ENCODE peak calls at places on chromosomes 6 and 20, in seven cellular contexts. T is stimulated activated CD4-positive, alpha-beta T cell treated with anti-CD3 and anti-CD28 coated beads, Interleukin-4, amount 100 ng/mL, for 48 hours; C is A172; G is NCI-H2081; J is D341Med; Z is kidney tubule cell; H is NCI-H1105. I is an unnamed sample.

GRCh38 chr20:63085087-63085861 is 78.5 kb upstream of the BHLHE23 start:
- DNase-seq in G (no peak), C (no peak), T (no peak), Z (no peak), J (peak), H (no peak), I (no peak)

GRCh38 chr6:1815827-1816452 is 206.2 kb downstream of the FOXC1 start:
- DNase-seq in Z (no peak), G (no peak), C (no peak), T (no peak), H (no peak), J (no peak), I (no peak)

GRCh38 chr6:127749095-127749494 is 151.8 kb downstream of the THEMIS start:
- DNase-seq in T (no peak), J (no peak), Z (no peak), G (no peak), H (no peak), C (no peak), I (no peak)

GRCh38 chr6:89530982-89531381 is 98.0 kb downstream of the ANKRD6 start:
- DNase-seq in Z (no peak), H (peak), T (no peak), J (no peak), G (peak), C (no peak), I (no peak)

GRCh38 chr6:11869656-11870340 is 91.2 kb upstream of the ADTRP start:
- DNase-seq in H (no peak), Z (peak), G (no peak), C (peak), J (no peak), T (no peak), I (no peak)

GRCh38 chr6:147017153-147017552 is 187.1 kb upstream of the STXBP5 start:
- DNase-seq in G (no peak), H (no peak), Z (no peak), J (no peak), T (no peak), C (no peak), I (no peak)

GRCh38 chr6:87700729-87701675 is 1.0 kb downstream of the AKIRIN2 start:
- DNase-seq in C (peak), J (peak), T (peak), G (peak), H (peak), Z (peak), I (no peak)

GRCh38 chr20:58160451-58161051 is 67.9 kb downstream of the ANKRD60 start:
- DNase-seq in G (no peak), C (no peak), J (no peak), H (no peak), Z (peak), T (no peak), I (no peak)

GRCh38 chr6:105374010-105374420 is 28.9 kb downstream of the PREP start:
- DNase-seq in Z (peak), C (no peak), G (no peak), T (no peak), J (no peak), H (no peak), I (no peak)

GRCh38 chr20:45816951-45817651 is 4.7 kb downstream of the UBE2C start:
- DNase-seq in J (no peak), H (no peak), C (no peak), Z (no peak), T (no peak), G (no peak), I (no peak)

GRCh38 chr6:33445020-33445676 is 9.2 kb upstream of the ZBTB9 start:
- DNase-seq in J (no peak), G (no peak), Z (no peak), H (no peak), T (no peak), C (no peak), I (no peak)

GRCh38 chr20:59751075-59751711 is 146.9 kb downstream of the PHACTR3 start:
- DNase-seq in C (peak), Z (peak), H (peak), J (peak), T (peak), G (peak), I (peak)

GRCh38 chr20:63782051-63782471 is 42.5 kb downstream of the SLC2A4RG start:
- DNase-seq in J (peak), C (no peak), T (no peak), Z (no peak), H (no peak), G (no peak), I (no peak)

GRCh38 chr6:32554269-32554919 is 24.3 kb upstream of the HLA-DRB5 start:
- DNase-seq in J (no peak), C (no peak), G (no peak), H (no peak), Z (no peak), T (no peak), I (no peak)

GRCh38 chr20:60304026-60304590 is 345.9 kb downstream of the CDH26 start:
- DNase-seq in G (no peak), Z (no peak), T (no peak), H (no peak), C (no peak), J (no peak), I (no peak)

GRCh38 chr6:13315896-13316295 is 12.4 kb downstream of the TBC1D7 start:
- DNase-seq in J (no peak), C (no peak), Z (no peak), G (no peak), H (no peak), T (no peak), I (no peak)

GRCh38 chr6:156107514-156108150 is 652.0 kb upstream of the NOX3 start:
- DNase-seq in G (peak), T (no peak), H (peak), Z (peak), C (no peak), J (no peak), I (no peak)

GRCh38 chr6:143845033-143845432 is 1.9 kb downstream of the LTV1 start:
- DNase-seq in G (no peak), C (no peak), Z (no peak), T (no peak), H (no peak), J (no peak), I (no peak)

GRCh38 chr6:125945378-125946141 is 11.0 kb upstream of the HINT3 start:
- DNase-seq in G (no peak), Z (no peak), J (no peak), T (no peak), C (peak), H (no peak), I (no peak)

GRCh38 chr20:4112490-4113420 is 97.4 kb upstream of the RNF24 start:
- DNase-seq in H (no peak), Z (peak), G (peak), J (no peak), T (no peak), C (peak), I (no peak)

GRCh38 chr20:62003567-62004405 is 61.9 kb downstream of the TAF4 start:
- DNase-seq in C (no peak), Z (no peak), J (no peak), T (no peak), H (no peak), G (no peak), I (no peak)

GRCh38 chr20:46000571-46001145 is 8.1 kb upstream of the MMP9 start:
- DNase-seq in H (no peak), G (no peak), C (no peak), T (no peak), Z (no peak), J (no peak), I (no peak)

GRCh38 chr6:168778201-168778600 is 337.2 kb downstream of the SMOC2 start:
- DNase-seq in H (no peak), Z (no peak), J (no peak), G (no peak), T (no peak), C (no peak), I (no peak)

GRCh38 chr20:58544891-58545290 is 29.7 kb upstream of the APCDD1L start:
- DNase-seq in J (no peak), C (no peak), T (no peak), Z (no peak), H (no peak), G (no peak), I (no peak)

GRCh38 chr20:61965606-61966491 is 99.8 kb downstream of the TAF4 start:
- DNase-seq in H (no peak), Z (no peak), C (no peak), J (no peak), G (no peak), T (no peak), I (no peak)

GRCh38 chr6:74879970-74880369 is 325.9 kb downstream of the COL12A1 start:
- DNase-seq in G (no peak), H (no peak), T (no peak), Z (no peak), C (no peak), J (no peak), I (no peak)

GRCh38 chr6:52995913-52996685 is 1.0 kb upstream of the GSTA4 start:
- DNase-seq in H (no peak), G (peak), Z (peak), J (peak), C (peak), T (no peak), I (peak)

GRCh38 chr20:38590682-38591483 is 9.9 kb downstream of the ADIG start:
- DNase-seq in C (peak), G (no peak), J (no peak), H (no peak), T (no peak), Z (peak), I (peak)

GRCh38 chr20:7155794-7156193 is 388.3 kb downstream of the BMP2 start:
- DNase-seq in G (no peak), T (no peak), Z (peak), C (no peak), H (no peak), J (no peak), I (no peak)

GRCh38 chr20:32918751-32919150 is 60.0 kb downstream of the EFCAB8 start:
- DNase-seq in H (no peak), G (no peak), T (no peak), C (no peak), Z (no peak), J (no peak), I (no peak)

GRCh38 chr6:9502991-9503761 is 911.7 kb downstream of the TFAP2A start:
- DNase-seq in C (peak), H (no peak), J (no peak), G (peak), Z (peak), T (no peak), I (no peak)

GRCh38 chr6:142705054-142705453 is 239.9 kb downstream of the HIVEP2 start:
- DNase-seq in T (no peak), Z (no peak), H (no peak), G (no peak), J (no peak), C (no peak), I (no peak)

GRCh38 chr6:101401792-101402617 is 8.5 kb downstream of the GRIK2 start:
- DNase-seq in J (no peak), T (no peak), Z (no peak), C (no peak), G (peak), H (peak), I (no peak)

GRCh38 chr20:63323298-63323820 is 30.4 kb downstream of the COL20A1 start:
- DNase-seq in J (no peak), G (no peak), Z (no peak), H (no peak), C (no peak), T (no peak), I (no peak)

GRCh38 chr6:1125297-1125696 is 186.6 kb upstream of the FOXQ1 start:
- DNase-seq in H (no peak), C (no peak), J (no peak), G (no peak), T (no peak), Z (no peak), I (no peak)

GRCh38 chr20:21796059-21796458 is 90.6 kb downstream of the PAX1 start:
- DNase-seq in G (peak), T (no peak), C (no peak), J (no peak), H (no peak), Z (no peak), I (no peak)

GRCh38 chr6:54014440-54014839 is 96.8 kb upstream of the MLIP start:
- DNase-seq in T (no peak), Z (no peak), G (peak), H (no peak), C (no peak), J (no peak), I (no peak)

I was measured in putamen.